ENCODE peak calls at places on chromosomes 4 and X, in four cellular contexts. One of them, this sample, is unnamed.

GRCh38 chrX:132853040-132853439 is 105.4 kb downstream of the HS6ST2 start:
- DNase-seq in GM12892: no peak
- DNase-seq in HepG2: no peak
- DNase-seq in SK-N-SH: no peak
- DNase-seq in this sample: no peak

GRCh38 chr4:168831919-168832745 is 177.9 kb downstream of the CBR4 start:
- DNase-seq in GM12892: peak; percentile 59
- DNase-seq in HepG2: peak; percentile 23
- DNase-seq in SK-N-SH: peak; percentile 86
- DNase-seq in this sample: peak; percentile 63

GRCh38 chr4:109040441-109040840 is 262.0 kb downstream of the COL25A1 start:
- DNase-seq in GM12892: no peak
- DNase-seq in HepG2: no peak
- DNase-seq in SK-N-SH: no peak
- DNase-seq in this sample: no peak

GRCh38 chrX:134146493-134146892 is 90.5 kb upstream of the CCDC160 start:
- DNase-seq in GM12892: no peak
- DNase-seq in HepG2: peak; percentile 30
- DNase-seq in SK-N-SH: no peak
- DNase-seq in this sample: no peak

GRCh38 chrX:136121788-136122187 is 25.5 kb upstream of the FHL1 start:
- DNase-seq in GM12892: no peak
- DNase-seq in HepG2: no peak
- DNase-seq in SK-N-SH: no peak
- DNase-seq in this sample: no peak

GRCh38 chr4:146243141-146243882 is 29.0 kb downstream of the REELD1 start:
- DNase-seq in GM12892: peak; percentile 73
- DNase-seq in HepG2: no peak
- DNase-seq in SK-N-SH: no peak
- DNase-seq in this sample: peak; percentile 66

GRCh38 chr4:185128272-185129119 is 14.6 kb upstream of the SLC25A4 start:
- DNase-seq in GM12892: peak; percentile 56
- DNase-seq in HepG2: no peak
- DNase-seq in SK-N-SH: peak; percentile 83
- DNase-seq in this sample: peak; percentile 51

GRCh38 chr4:22170353-22170752 is 221.8 kb upstream of the KCNIP4 start:
- DNase-seq in GM12892: no peak
- DNase-seq in HepG2: no peak
- DNase-seq in SK-N-SH: no peak
- DNase-seq in this sample: no peak

GRCh38 chrX:71991164-71991563 is 80.5 kb downstream of the NHSL2 start:
- DNase-seq in GM12892: no peak
- DNase-seq in HepG2: no peak
- DNase-seq in SK-N-SH: no peak
- DNase-seq in this sample: no peak

GRCh38 chr4:136864580-136865185 is 667.6 kb downstream of the PCDH18 start:
- DNase-seq in GM12892: no peak
- DNase-seq in HepG2: peak; percentile 32
- DNase-seq in SK-N-SH: peak; percentile 36
- DNase-seq in this sample: peak; percentile 1

GRCh38 chr4:37540486-37540885 is 145.7 kb downstream of the RELL1 start:
- DNase-seq in GM12892: no peak
- DNase-seq in HepG2: no peak
- DNase-seq in SK-N-SH: no peak
- DNase-seq in this sample: no peak

GRCh38 chr4:139368990-139369389 is 66.7 kb upstream of the NDUFC1 start:
- DNase-seq in GM12892: no peak
- DNase-seq in HepG2: no peak
- DNase-seq in SK-N-SH: no peak
- DNase-seq in this sample: no peak

GRCh38 chrX:143476751-143477150 is 40.5 kb downstream of the SPANXN3 start:
- DNase-seq in GM12892: no peak
- DNase-seq in HepG2: no peak
- DNase-seq in SK-N-SH: no peak
- DNase-seq in this sample: no peak

GRCh38 chrX:116290359-116290758 is 119.8 kb downstream of the AGTR2 start:
- DNase-seq in GM12892: no peak
- DNase-seq in HepG2: no peak
- DNase-seq in SK-N-SH: no peak
- DNase-seq in this sample: no peak

GRCh38 chrX:47583240-47583861 is 1.1 kb downstream of the TIMP1 start:
- DNase-seq in GM12892: no peak
- DNase-seq in HepG2: no peak
- DNase-seq in SK-N-SH: no peak
- DNase-seq in this sample: no peak

GRCh38 chrX:88605222-88605583 is 141.8 kb upstream of the CPXCR1 start:
- DNase-seq in GM12892: no peak
- DNase-seq in HepG2: no peak
- DNase-seq in SK-N-SH: no peak
- DNase-seq in this sample: no peak

GRCh38 chrX:18877472-18877871 is 106.4 kb downstream of the PHKA2 start:
- DNase-seq in GM12892: no peak
- DNase-seq in HepG2: peak; percentile 69
- DNase-seq in SK-N-SH: peak; percentile 74
- DNase-seq in this sample: no peak
- TF ChIP-seq POLR2AphosphoS5 in GM12892: no peak
- TF ChIP-seq POLR2AphosphoS5 in HepG2: no peak
- TF ChIP-seq POLR2AphosphoS5 in SK-N-SH: no peak
- TF ChIP-seq POLR2AphosphoS5 in this sample: no peak

GRCh38 chr4:74366367-74366891 is 1.5 kb downstream of the EREG start:
- DNase-seq in GM12892: no peak
- DNase-seq in HepG2: no peak
- DNase-seq in SK-N-SH: no peak
- DNase-seq in this sample: no peak

GRCh38 chr4:74369860-74370259 is 4.9 kb downstream of the EREG start:
- DNase-seq in GM12892: no peak
- DNase-seq in HepG2: no peak
- DNase-seq in SK-N-SH: no peak
- DNase-seq in this sample: no peak

GRCh38 chr4:74364649-74365491 is at the start of gene EREG:
- DNase-seq in GM12892: no peak
- DNase-seq in HepG2: no peak
- DNase-seq in SK-N-SH: peak; percentile 23
- DNase-seq in this sample: peak; percentile 6

GRCh38 chr4:74365761-74366160 is 816 bp downstream of the EREG start:
- DNase-seq in GM12892: no peak
- DNase-seq in HepG2: no peak
- DNase-seq in SK-N-SH: peak; percentile 5
- DNase-seq in this sample: no peak

GRCh38 chr4:74367656-74368055 is 2.7 kb downstream of the EREG start:
- DNase-seq in GM12892: no peak
- DNase-seq in HepG2: no peak
- DNase-seq in SK-N-SH: no peak
- DNase-seq in this sample: no peak
- TF ChIP-seq TAF1 in GM12892: no peak
- TF ChIP-seq TAF1 in HepG2: no peak
- TF ChIP-seq TAF1 in SK-N-SH: no peak
- TF ChIP-seq TAF1 in this sample: no peak

GRCh38 chrX:150201841-150202240 is 161.3 kb upstream of the MAMLD1 start:
- DNase-seq in GM12892: no peak
- DNase-seq in HepG2: no peak
- DNase-seq in SK-N-SH: no peak
- DNase-seq in this sample: no peak

GRCh38 chrX:150200361-150200760 is 162.8 kb upstream of the MAMLD1 start:
- DNase-seq in GM12892: no peak
- DNase-seq in HepG2: no peak
- DNase-seq in SK-N-SH: no peak
- DNase-seq in this sample: no peak

GRCh38 chrX:150201391-150201790 is 161.7 kb upstream of the MAMLD1 start:
- DNase-seq in GM12892: no peak
- DNase-seq in HepG2: no peak
- DNase-seq in SK-N-SH: no peak
- DNase-seq in this sample: no peak

GRCh38 chrX:150199803-150200202 is 163.3 kb upstream of the MAMLD1 start:
- DNase-seq in GM12892: no peak
- DNase-seq in HepG2: no peak
- DNase-seq in SK-N-SH: no peak
- DNase-seq in this sample: no peak

GRCh38 chrX:150200820-150201287 is 162.3 kb upstream of the MAMLD1 start:
- DNase-seq in GM12892: peak; percentile 42
- DNase-seq in HepG2: peak; percentile 54
- DNase-seq in SK-N-SH: peak; percentile 26
- DNase-seq in this sample: peak; percentile 36
- TF ChIP-seq POLR2AphosphoS5 in GM12892: no peak
- TF ChIP-seq POLR2AphosphoS5 in HepG2: no peak
- TF ChIP-seq POLR2AphosphoS5 in SK-N-SH: peak; percentile 64
- TF ChIP-seq POLR2AphosphoS5 in this sample: no peak

DNA sequence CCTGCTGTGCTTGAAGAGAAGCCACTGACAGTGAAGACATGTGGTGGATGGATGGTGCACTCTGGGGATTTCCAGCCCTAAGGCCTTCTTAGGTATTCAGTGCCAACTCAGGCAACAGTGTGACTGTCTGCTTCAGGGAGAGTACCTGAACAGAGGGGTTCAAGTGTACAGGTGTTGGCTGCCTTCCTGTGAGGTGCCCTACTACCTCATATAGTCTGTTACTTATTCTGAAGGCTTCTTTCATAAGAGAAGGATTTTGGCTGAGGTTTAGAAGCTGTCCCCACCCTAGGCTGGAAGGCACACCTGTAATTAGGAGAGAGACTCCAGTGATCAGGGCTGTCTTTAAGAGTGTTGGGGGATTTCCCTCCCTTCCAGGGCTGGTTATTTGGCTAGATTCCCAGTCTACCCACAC is 1.8 kb downstream of the FTHL17 start:
- DNase-seq in GM12892: no peak
- DNase-seq in HepG2: no peak
- DNase-seq in SK-N-SH: no peak
- DNase-seq in this sample: no peak
- TF ChIP-seq TAF1 in GM12892: no peak
- TF ChIP-seq TAF1 in HepG2: no peak
- TF ChIP-seq TAF1 in SK-N-SH: no peak
- TF ChIP-seq TAF1 in this sample: no peak

DNA sequence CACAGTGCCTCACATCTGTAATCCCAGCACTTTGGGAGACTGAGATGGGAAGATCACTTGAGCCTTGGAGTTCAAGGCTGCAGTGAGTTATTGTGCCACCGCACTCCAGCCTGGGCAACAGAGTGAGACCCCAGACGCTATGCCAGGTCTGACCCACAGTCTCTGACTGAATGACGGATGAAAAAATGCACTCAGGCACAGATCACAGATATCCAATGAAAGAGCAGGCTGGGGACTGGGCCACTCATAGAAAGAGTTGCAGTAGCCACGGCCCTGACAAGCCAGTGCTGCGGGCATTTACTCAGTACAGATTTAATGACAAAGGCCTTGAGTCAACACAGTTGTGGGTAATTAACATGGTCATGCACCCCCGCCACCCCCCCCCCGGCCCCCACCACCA is 22.7 kb downstream of the NUDT6 start:
- DNase-seq in GM12892: no peak
- DNase-seq in HepG2: no peak
- DNase-seq in SK-N-SH: no peak
- DNase-seq in this sample: no peak
- TF ChIP-seq POLR2AphosphoS5 in GM12892: no peak
- TF ChIP-seq POLR2AphosphoS5 in HepG2: no peak
- TF ChIP-seq POLR2AphosphoS5 in SK-N-SH: no peak
- TF ChIP-seq POLR2AphosphoS5 in this sample: no peak

This sample was measured in GM12891.